ENCODE peak calls at places on chromosomes 16 and 17, in five cellular contexts. I, V, L, M and C are unnamed samples.

GRCh38 chr17:14750866-14751265 is 450.0 kb downstream of the HS3ST3B1 start:
- DNase-seq in I (no peak), V (no peak), L (no peak), M (no peak), C (no peak)

GRCh38 chr16:35743101-35743692 is 2283.8 kb downstream of the TP53TG3F start:
- DNase-seq in I (no peak), V (no peak), L (no peak), M (no peak), C (no peak)

GRCh38 chr16:19291459-19291858 is 5.9 kb downstream of the CLEC19A start:
- DNase-seq in I (peak; percentile 28), V (no peak), L (peak; percentile 3), M (no peak), C (no peak)

GRCh38 chr17:75096082-75096625 is 8.4 kb downstream of the SLC16A5 start:
- DNase-seq in I (no peak), V (peak; percentile 87), L (no peak), M (no peak), C (peak; percentile 50)

GRCh38 chr17:33981713-33982601 is 273.1 kb upstream of the CCL2 start:
- DNase-seq in I (no peak), V (no peak), L (no peak), M (no peak), C (no peak)

GRCh38 chr17:8176197-8176940 is at the start of gene TMEM107:
- DNase-seq in I (peak; percentile 85), V (peak; percentile 88), L (peak; percentile 50), M (peak; percentile 87), C (peak; percentile 81)

GRCh38 chr16:81581107-81581506 is 136.5 kb downstream of the CMIP start:
- DNase-seq in I (no peak), V (peak; percentile 70), L (no peak), M (no peak), C (no peak)

GRCh38 chr16:81881228-81881627 is 102.1 kb downstream of the PLCG2 start:
- DNase-seq in I (no peak), V (no peak), L (no peak), M (no peak), C (no peak)

GRCh38 chr16:68257251-68257905 is 6.9 kb upstream of the SLC7A6 start:
- DNase-seq in I (no peak), V (no peak), L (no peak), M (no peak), C (no peak)

GRCh38 chr17:82241183-82241925 is 12.5 kb downstream of the SLC16A3 start:
- DNase-seq in I (peak; percentile 65), V (peak; percentile 80), L (peak; percentile 46), M (no peak), C (peak; percentile 69)

GRCh38 chr17:39114744-39115534 is 36.5 kb downstream of the PLXDC1 start:
- DNase-seq in I (peak; percentile 16), V (peak; percentile 34), L (no peak), M (no peak), C (no peak)

GRCh38 chr16:24800586-24800985 is 45.2 kb upstream of the SLC5A11 start:
- DNase-seq in I (no peak), V (no peak), L (no peak), M (no peak), C (peak; percentile 30)

GRCh38 chr16:25481636-25482035 is 210.1 kb upstream of the HS3ST4 start:
- DNase-seq in I (no peak), V (no peak), L (no peak), M (no peak), C (no peak)